ENCODE peak calls at places on chromosome 12, in four cellular contexts. A is Panc1, L is NCI-H510A, O is EL. J is an unnamed sample.

GRCh38 chr12:132439333-132439904 is 50.5 kb upstream of the FBRSL1 start:
- DNase-seq in A (no peak), L (no peak), O (no peak), J (no peak)

GRCh38 chr12:65720136-65720535 is 104.1 kb upstream of the HMGA2 start:
- DNase-seq in A (no peak), L (no peak), O (peak), J (peak)

GRCh38 chr12:30988086-30988485 is 61.5 kb downstream of the TSPAN11 start:
- DNase-seq in A (no peak), L (no peak), O (no peak), J (no peak)

GRCh38 chr12:130813949-130814348 is 25.1 kb downstream of the STX2 start:
- DNase-seq in A (no peak), L (no peak), O (no peak), J (no peak)

GRCh38 chr12:43370299-43370698 is 181.7 kb downstream of the ADAMTS20 start:
- DNase-seq in A (peak), L (no peak), O (peak), J (no peak)

GRCh38 chr12:8692573-8692972 is 5.2 kb upstream of the RIMKLB start:
- DNase-seq in A (no peak), L (peak), O (no peak), J (no peak)

GRCh38 chr12:118397693-118398440 is 21.5 kb downstream of the SUDS3 start:
- DNase-seq in A (no peak), L (no peak), O (no peak), J (no peak)

GRCh38 chr12:26275313-26276257 is 80.2 kb downstream of the SSPN start:
- DNase-seq in A (no peak), L (no peak), O (no peak), J (no peak)

GRCh38 chr12:66405395-66405794 is 103.1 kb downstream of the HELB start:
- DNase-seq in A (no peak), L (no peak), O (peak), J (no peak)

GRCh38 chr12:22285871-22286270 is 48.6 kb downstream of the ST8SIA1 start:
- DNase-seq in A (no peak), L (no peak), O (no peak), J (no peak)

GRCh38 chr12:104547239-104547638 is 90.5 kb downstream of the CHST11 start:
- DNase-seq in A (no peak), L (no peak), O (no peak), J (no peak)

GRCh38 chr12:77118696-77119095 is 53.3 kb upstream of the E2F7 start:
- DNase-seq in A (no peak), L (no peak), O (peak), J (no peak)

GRCh38 chr12:93699271-93700141 is 22.3 kb downstream of the CRADD start:
- DNase-seq in A (no peak), L (no peak), O (peak), J (no peak)

J was measured in HFF-Myc.